ENCODE peak calls at places on chromosomes 16 and 17, in ten cellular contexts. Q is hypothalamus, F is H54, G is NCI-H1436, T is upper lobe of left lung, N is A549, B is aorta, X is stromal cell of bone marrow, I is progenitor cell of endocrine pancreas, Y is substantia nigra. U is an unnamed sample.

GRCh38 chr16:9151597-9151996 is 60.2 kb downstream of the HAPSTR1 start:
- DNase-seq in T (no peak), F (no peak), Y (no peak), G (no peak), X (no peak), N (no peak), Q (no peak), I (no peak), B (no peak), U (no peak)

GRCh38 chr17:37051839-37052238 is 103.1 kb downstream of the AATF start:
- DNase-seq in I (no peak), X (no peak), T (no peak), N (no peak), Q (no peak), Y (no peak), B (no peak), G (no peak), F (no peak), U (no peak)

GRCh38 chr17:77480509-77481215 is 339.9 kb downstream of the SEC14L1 start:
- DNase-seq in X (no peak), T (peak; percentile 77), G (no peak), Y (no peak), F (no peak), N (no peak), Q (no peak), I (no peak), B (no peak), U (no peak)

GRCh38 chr17:71762526-71762925 is 358.3 kb upstream of the SOX9 start:
- DNase-seq in I (no peak), Y (no peak), Q (no peak), B (no peak), T (no peak), F (no peak), N (no peak), G (no peak), X (no peak), U (no peak)

GRCh38 chr16:77409311-77409710 is 25.5 kb downstream of the ADAMTS18 start:
- DNase-seq in X (no peak), F (no peak), Q (no peak), I (no peak), Y (no peak), T (no peak), B (no peak), N (no peak), G (no peak), U (no peak)

GRCh38 chr16:53558665-53559064 is 55.7 kb upstream of the AKTIP start:
- DNase-seq in I (no peak), N (no peak), F (no peak), G (no peak), T (no peak), X (no peak), Q (no peak), Y (no peak), B (no peak), U (no peak)

GRCh38 chr16:15765880-15766279 is 90.9 kb downstream of the MYH11 start:
- DNase-seq in Y (peak; percentile 5), F (peak; percentile 24), N (peak; percentile 58), I (no peak), T (no peak), X (no peak), B (peak; percentile 28), Q (peak; percentile 4), G (peak; percentile 79), U (peak; percentile 55)

GRCh38 chr17:42754782-42755181 is 6.2 kb upstream of the RAMP2 start:
- DNase-seq in G (no peak), B (peak; percentile 78), N (no peak), Q (no peak), Y (no peak), I (no peak), X (peak; percentile 77), T (no peak), F (peak; percentile 61), U (no peak)

GRCh38 chr16:1924095-1924494 is 5.9 kb upstream of the HS3ST6 start:
- DNase-seq in Y (no peak), T (no peak), X (no peak), B (no peak), G (no peak), I (no peak), N (no peak), F (no peak), Q (no peak), U (no peak)

GRCh38 chr17:77233635-77234334 is 93.0 kb downstream of the SEC14L1 start:
- DNase-seq in Q (peak; percentile 49), Y (no peak), B (peak; percentile 78), I (no peak), F (no peak), G (no peak), T (no peak), N (peak; percentile 93), X (peak; percentile 61), U (no peak)

GRCh38 chr17:27989046-27989445 is 53.4 kb upstream of the NLK start:
- DNase-seq in F (no peak), T (no peak), X (no peak), N (no peak), G (no peak), Y (no peak), I (no peak), Q (no peak), B (no peak), U (no peak)

GRCh38 chr17:80882926-80883685 is 108.5 kb upstream of the CHMP6 start:
- DNase-seq in G (no peak), F (no peak), Y (no peak), Q (no peak), N (no peak), T (no peak), B (peak; percentile 57), I (no peak), X (no peak), U (no peak)

GRCh38 chr17:78664476-78665384 is 87.5 kb upstream of the DNAH17 start:
- DNase-seq in F (no peak), G (peak; percentile 21), I (no peak), N (no peak), T (no peak), Y (no peak), B (peak; percentile 62), Q (no peak), X (no peak), U (no peak)

GRCh38 chr17:75325827-75326586 is 36.8 kb upstream of the SLC25A19 start:
- DNase-seq in I (no peak), Q (no peak), G (no peak), F (peak; percentile 19), X (no peak), T (no peak), B (no peak), N (no peak), Y (no peak), U (no peak)

GRCh38 chr17:64020068-64020766 is at the start of gene ICAM2:
- DNase-seq in B (no peak), T (no peak), F (no peak), X (no peak), Y (no peak), N (no peak), G (no peak), I (no peak), Q (peak; percentile 4), U (no peak)

GRCh38 chr17:74037320-74037719 is 166.2 kb upstream of the RPL38 start:
- DNase-seq in N (peak; percentile 78), Y (no peak), F (no peak), G (no peak), X (no peak), I (no peak), Q (peak; percentile 29), T (no peak), B (peak; percentile 40), U (no peak)

GRCh38 chr16:49876716-49877129 is 20.8 kb upstream of the ZNF423 start:
- DNase-seq in I (peak; percentile 89), Y (no peak), B (peak; percentile 92), Q (no peak), N (peak; percentile 40), X (no peak), T (peak; percentile 95), F (peak; percentile 72), G (no peak), U (no peak)

GRCh38 chr16:985646-986400 is 4.3 kb downstream of the SOX8 start:
- DNase-seq in Y (no peak), X (no peak), Q (no peak), G (no peak), T (peak; percentile 74), N (no peak), B (no peak), I (no peak), F (no peak), U (no peak)

GRCh38 chr16:79008869-79009179 is 591.7 kb downstream of the MAF start:
- DNase-seq in I (no peak), G (peak; percentile 91), Y (no peak), N (no peak), X (no peak), B (no peak), Q (no peak), F (no peak), T (no peak), U (no peak)

GRCh38 chr17:888998-889401 is 90.6 kb downstream of the NXN start:
- DNase-seq in Q (no peak), T (no peak), I (no peak), N (no peak), G (no peak), Y (no peak), F (no peak), B (no peak), X (no peak), U (no peak)

GRCh38 chr17:78707016-78707415 is 75.1 kb downstream of the CYTH1 start:
- DNase-seq in Y (no peak), Q (no peak), G (no peak), B (no peak), X (peak; percentile 12), T (no peak), N (peak; percentile 27), I (no peak), F (no peak), U (no peak)

GRCh38 chr17:12089809-12090384 is 69.2 kb downstream of the MAP2K4 start:
- DNase-seq in B (no peak), X (peak; percentile 22), T (no peak), I (no peak), G (no peak), F (peak; percentile 4), Q (no peak), N (peak; percentile 20), Y (no peak), U (no peak)

GRCh38 chr17:49201481-49201927 is 8.9 kb downstream of the GNGT2 start:
- DNase-seq in T (no peak), N (no peak), B (no peak), G (no peak), Q (no peak), F (no peak), X (no peak), Y (no peak), I (no peak), U (no peak)

GRCh38 chr17:72079700-72080099 is 41.1 kb upstream of the SOX9 start:
- DNase-seq in Q (no peak), N (no peak), X (peak; percentile 28), G (no peak), I (no peak), B (no peak), F (no peak), T (no peak), Y (no peak), U (no peak)

GRCh38 chr16:25012525-25012991 is 2.6 kb downstream of the ARHGAP17 start:
- DNase-seq in N (peak; percentile 49), Y (no peak), T (no peak), G (no peak), X (peak; percentile 70), B (no peak), Q (no peak), F (no peak), I (no peak), U (no peak)